ENCODE peak calls at places on chromosomes 6 and 20, in nine cellular contexts. R, U, O, T, M, Y, E, V and B are unnamed samples.

GRCh38 chr6:1286972-1287600 is 24.8 kb upstream of the FOXQ1 start:
- DNase-seq in R (no peak), U (no peak), M (peak; percentile 87), T (peak; percentile 67), E (no peak), O (no peak), Y (no peak), V (no peak), B (no peak)

GRCh38 chr20:18507218-18508191 is at the start of gene SEC23B:
- DNase-seq in Y (peak; percentile 84), U (peak; percentile 96), V (peak; percentile 99), R (peak; percentile 93), E (peak; percentile 92), O (peak; percentile 99), T (peak; percentile 90), M (peak; percentile 97), B (peak; percentile 96)

GRCh38 chr6:153790881-153791473 is 248.1 kb upstream of the OPRM1 start:
- DNase-seq in R (no peak), V (no peak), M (no peak), Y (peak; percentile 18), T (no peak), U (no peak), E (no peak), O (no peak), B (no peak)

GRCh38 chr20:25052255-25053206 is 5.4 kb downstream of the ACSS1 start:
- DNase-seq in R (no peak), E (no peak), M (no peak), O (no peak), V (no peak), T (no peak), Y (no peak), U (no peak), B (no peak)

GRCh38 chr6:12196326-12196936 is 93.7 kb upstream of the EDN1 start:
- DNase-seq in E (no peak), V (no peak), T (no peak), Y (no peak), M (peak; percentile 83), U (no peak), R (no peak), O (no peak), B (no peak)

GRCh38 chr20:53613748-53614147 is 20.1 kb upstream of the ZNF217 start:
- DNase-seq in O (no peak), E (no peak), T (peak; percentile 56), R (no peak), V (no peak), M (no peak), U (no peak), Y (no peak), B (no peak)

GRCh38 chr6:16595514-16595913 is 165.7 kb downstream of the ATXN1 start:
- DNase-seq in M (no peak), Y (no peak), O (no peak), E (no peak), T (no peak), V (no peak), U (no peak), R (no peak), B (no peak)

GRCh38 chr6:143965503-143966171 is 42.4 kb downstream of the PLAGL1 start:
- DNase-seq in T (no peak), Y (no peak), E (no peak), V (no peak), O (no peak), U (no peak), M (peak; percentile 58), R (no peak), B (no peak)

GRCh38 chr6:169044376-169045230 is 209.0 kb downstream of the THBS2 start:
- DNase-seq in V (no peak), M (no peak), Y (no peak), O (no peak), T (no peak), E (no peak), R (no peak), U (no peak), B (no peak)

GRCh38 chr6:166258854-166259276 is 49.3 kb downstream of the PRR18 start:
- DNase-seq in M (no peak), T (no peak), O (no peak), Y (no peak), U (no peak), R (no peak), V (peak; percentile 31), E (no peak), B (no peak)

GRCh38 chr20:38447931-38448675 is 13.0 kb upstream of the SNHG17 start:
- DNase-seq in O (no peak), T (no peak), V (no peak), Y (no peak), E (no peak), M (no peak), U (no peak), R (no peak), B (no peak)

GRCh38 chr6:105272783-105273182 is 93.0 kb upstream of the POPDC3 start:
- DNase-seq in E (no peak), O (peak; percentile 21), U (no peak), Y (no peak), V (no peak), R (peak; percentile 37), T (no peak), M (peak; percentile 44), B (no peak)

GRCh38 chr20:44438782-44439181 is 36.9 kb upstream of the TTPAL start:
- DNase-seq in M (no peak), V (no peak), O (no peak), Y (no peak), T (no peak), E (no peak), U (no peak), R (no peak), B (no peak)